ENCODE peak calls at places on chromosomes 3 and 15, in seven cellular contexts. One of them, this sample, is unnamed.

GRCh38 chr3:157542711-157543485 is 39.7 kb upstream of the VEPH1 start:
- DNase-seq in body of pancreas: peak; percentile 88
- DNase-seq in iPS DF 6.9: no peak
- DNase-seq in GM23248: peak; percentile 89
- DNase-seq in naive thymus-derived CD4-positive, alpha-beta T cell: no peak
- DNase-seq in brain microvascular endothelial cell: peak; percentile 55
- DNase-seq in uterus: peak; percentile 64
- DNase-seq in this sample: peak; percentile 65

GRCh38 chr3:38653685-38654537 is 4.4 kb upstream of the SCN5A start:
- DNase-seq in body of pancreas: no peak
- DNase-seq in iPS DF 6.9: no peak
- DNase-seq in GM23248: no peak
- DNase-seq in naive thymus-derived CD4-positive, alpha-beta T cell: no peak
- DNase-seq in brain microvascular endothelial cell: no peak
- DNase-seq in uterus: no peak
- DNase-seq in this sample: no peak

GRCh38 chr3:30199096-30199734 is 407.2 kb upstream of the TGFBR2 start:
- DNase-seq in body of pancreas: peak; percentile 69
- DNase-seq in iPS DF 6.9: peak; percentile 33
- DNase-seq in GM23248: peak; percentile 67
- DNase-seq in naive thymus-derived CD4-positive, alpha-beta T cell: peak; percentile 25
- DNase-seq in brain microvascular endothelial cell: peak; percentile 55
- DNase-seq in uterus: peak; percentile 67
- DNase-seq in this sample: peak; percentile 25

GRCh38 chr3:169556349-169556870 is 107.1 kb downstream of the MECOM start:
- DNase-seq in body of pancreas: no peak
- DNase-seq in iPS DF 6.9: no peak
- DNase-seq in GM23248: no peak
- DNase-seq in naive thymus-derived CD4-positive, alpha-beta T cell: no peak
- DNase-seq in brain microvascular endothelial cell: no peak
- DNase-seq in uterus: no peak
- DNase-seq in this sample: no peak

GRCh38 chr3:21464745-21465144 is 286.3 kb downstream of the ZNF385D start:
- DNase-seq in body of pancreas: no peak
- DNase-seq in iPS DF 6.9: no peak
- DNase-seq in GM23248: no peak
- DNase-seq in naive thymus-derived CD4-positive, alpha-beta T cell: no peak
- DNase-seq in brain microvascular endothelial cell: no peak
- DNase-seq in uterus: peak; percentile 15
- DNase-seq in this sample: no peak

GRCh38 chr3:112740800-112741199 is 99.9 kb upstream of the CCDC80 start:
- DNase-seq in body of pancreas: no peak
- DNase-seq in iPS DF 6.9: no peak
- DNase-seq in GM23248: no peak
- DNase-seq in naive thymus-derived CD4-positive, alpha-beta T cell: no peak
- DNase-seq in brain microvascular endothelial cell: no peak
- DNase-seq in uterus: no peak
- DNase-seq in this sample: no peak

GRCh38 chr3:126551839-126552687 is 6.7 kb downstream of the C3orf22 start:
- DNase-seq in body of pancreas: no peak
- DNase-seq in iPS DF 6.9: no peak
- DNase-seq in GM23248: no peak
- DNase-seq in naive thymus-derived CD4-positive, alpha-beta T cell: no peak
- DNase-seq in brain microvascular endothelial cell: no peak
- DNase-seq in uterus: peak; percentile 3
- DNase-seq in this sample: no peak

GRCh38 chr3:37320276-37320675 is 145.9 kb upstream of the LRRFIP2 start:
- DNase-seq in body of pancreas: no peak
- DNase-seq in iPS DF 6.9: no peak
- DNase-seq in GM23248: no peak
- DNase-seq in naive thymus-derived CD4-positive, alpha-beta T cell: no peak
- DNase-seq in brain microvascular endothelial cell: no peak
- DNase-seq in uterus: no peak
- DNase-seq in this sample: no peak

GRCh38 chr15:77034620-77035467 is 36.1 kb downstream of the TSPAN3 start:
- DNase-seq in body of pancreas: no peak
- DNase-seq in iPS DF 6.9: no peak
- DNase-seq in GM23248: peak; percentile 54
- DNase-seq in naive thymus-derived CD4-positive, alpha-beta T cell: no peak
- DNase-seq in brain microvascular endothelial cell: no peak
- DNase-seq in uterus: peak; percentile 27
- DNase-seq in this sample: no peak

GRCh38 chr3:97950360-97950759 is 21.9 kb downstream of the RIOX2 start:
- DNase-seq in body of pancreas: no peak
- DNase-seq in iPS DF 6.9: no peak
- DNase-seq in GM23248: no peak
- DNase-seq in naive thymus-derived CD4-positive, alpha-beta T cell: no peak
- DNase-seq in brain microvascular endothelial cell: no peak
- DNase-seq in uterus: no peak
- DNase-seq in this sample: no peak

GRCh38 chr3:118544458-118544857 is 490.2 kb downstream of the IGSF11 start:
- DNase-seq in body of pancreas: no peak
- DNase-seq in iPS DF 6.9: no peak
- DNase-seq in GM23248: no peak
- DNase-seq in naive thymus-derived CD4-positive, alpha-beta T cell: no peak
- DNase-seq in brain microvascular endothelial cell: no peak
- DNase-seq in uterus: no peak
- DNase-seq in this sample: peak; percentile 20

GRCh38 chr3:136396916-136397315 is 146.8 kb downstream of the PCCB start:
- DNase-seq in body of pancreas: no peak
- DNase-seq in iPS DF 6.9: no peak
- DNase-seq in GM23248: peak; percentile 7
- DNase-seq in naive thymus-derived CD4-positive, alpha-beta T cell: no peak
- DNase-seq in brain microvascular endothelial cell: no peak
- DNase-seq in uterus: no peak
- DNase-seq in this sample: no peak

GRCh38 chr3:197891-198491 is 1.4 kb downstream of the CHL1 start:
- DNase-seq in body of pancreas: no peak
- DNase-seq in iPS DF 6.9: no peak
- DNase-seq in GM23248: no peak
- DNase-seq in naive thymus-derived CD4-positive, alpha-beta T cell: no peak
- DNase-seq in brain microvascular endothelial cell: no peak
- DNase-seq in uterus: peak; percentile 28
- DNase-seq in this sample: no peak

GRCh38 chr15:72495007-72495406 is 20.9 kb downstream of the ARIH1 start:
- DNase-seq in body of pancreas: no peak
- DNase-seq in iPS DF 6.9: no peak
- DNase-seq in GM23248: no peak
- DNase-seq in naive thymus-derived CD4-positive, alpha-beta T cell: no peak
- DNase-seq in brain microvascular endothelial cell: no peak
- DNase-seq in uterus: no peak
- DNase-seq in this sample: no peak

GRCh38 chr3:38039101-38039898 is at the start of gene DLEC1:
- DNase-seq in body of pancreas: peak; percentile 58
- DNase-seq in iPS DF 6.9: no peak
- DNase-seq in GM23248: no peak
- DNase-seq in naive thymus-derived CD4-positive, alpha-beta T cell: peak; percentile 77
- DNase-seq in brain microvascular endothelial cell: peak; percentile 38
- DNase-seq in uterus: peak; percentile 52
- DNase-seq in this sample: no peak

GRCh38 chr3:12138044-12138443 is 20.7 kb downstream of the TIMP4 start:
- DNase-seq in body of pancreas: no peak
- DNase-seq in iPS DF 6.9: no peak
- DNase-seq in GM23248: peak; percentile 53
- DNase-seq in naive thymus-derived CD4-positive, alpha-beta T cell: no peak
- DNase-seq in brain microvascular endothelial cell: no peak
- DNase-seq in uterus: no peak
- DNase-seq in this sample: peak; percentile 31

GRCh38 chr3:112519424-112520001 is 20.2 kb upstream of the BTLA start:
- DNase-seq in body of pancreas: peak; percentile 15
- DNase-seq in iPS DF 6.9: no peak
- DNase-seq in GM23248: peak; percentile 79
- DNase-seq in naive thymus-derived CD4-positive, alpha-beta T cell: peak; percentile 41
- DNase-seq in brain microvascular endothelial cell: peak; percentile 90
- DNase-seq in uterus: no peak
- DNase-seq in this sample: peak; percentile 3

GRCh38 chr15:79904256-79904655 is 7.4 kb upstream of the MTHFS start:
- DNase-seq in body of pancreas: no peak
- DNase-seq in iPS DF 6.9: no peak
- DNase-seq in GM23248: peak; percentile 9
- DNase-seq in naive thymus-derived CD4-positive, alpha-beta T cell: no peak
- DNase-seq in brain microvascular endothelial cell: no peak
- DNase-seq in uterus: no peak
- DNase-seq in this sample: no peak

GRCh38 chr3:152261329-152261728 is 7.4 kb upstream of the MBNL1 start:
- DNase-seq in body of pancreas: no peak
- DNase-seq in iPS DF 6.9: no peak
- DNase-seq in GM23248: no peak
- DNase-seq in naive thymus-derived CD4-positive, alpha-beta T cell: no peak
- DNase-seq in brain microvascular endothelial cell: no peak
- DNase-seq in uterus: no peak
- DNase-seq in this sample: no peak

GRCh38 chr15:26050979-26051378 is 187.9 kb upstream of the ATP10A start:
- DNase-seq in body of pancreas: no peak
- DNase-seq in iPS DF 6.9: no peak
- DNase-seq in GM23248: no peak
- DNase-seq in naive thymus-derived CD4-positive, alpha-beta T cell: no peak
- DNase-seq in brain microvascular endothelial cell: no peak
- DNase-seq in uterus: no peak
- DNase-seq in this sample: no peak

GRCh38 chr15:100725121-100726069 is 123.0 kb downstream of the ASB7 start:
- DNase-seq in body of pancreas: peak; percentile 9
- DNase-seq in iPS DF 6.9: no peak
- DNase-seq in GM23248: peak; percentile 82
- DNase-seq in naive thymus-derived CD4-positive, alpha-beta T cell: no peak
- DNase-seq in brain microvascular endothelial cell: peak; percentile 72
- DNase-seq in uterus: no peak
- DNase-seq in this sample: no peak

GRCh38 chr3:192188218-192188835 is 539.0 kb downstream of the FGF12 start:
- DNase-seq in body of pancreas: peak; percentile 68
- DNase-seq in iPS DF 6.9: peak; percentile 27
- DNase-seq in GM23248: peak; percentile 18
- DNase-seq in naive thymus-derived CD4-positive, alpha-beta T cell: no peak
- DNase-seq in brain microvascular endothelial cell: peak; percentile 15
- DNase-seq in uterus: peak; percentile 39
- DNase-seq in this sample: peak; percentile 36

GRCh38 chr3:12486916-12487315 is 2.6 kb downstream of the TSEN2 start:
- DNase-seq in body of pancreas: no peak
- DNase-seq in iPS DF 6.9: no peak
- DNase-seq in GM23248: no peak
- DNase-seq in naive thymus-derived CD4-positive, alpha-beta T cell: no peak
- DNase-seq in brain microvascular endothelial cell: no peak
- DNase-seq in uterus: no peak
- DNase-seq in this sample: no peak

DNA sequence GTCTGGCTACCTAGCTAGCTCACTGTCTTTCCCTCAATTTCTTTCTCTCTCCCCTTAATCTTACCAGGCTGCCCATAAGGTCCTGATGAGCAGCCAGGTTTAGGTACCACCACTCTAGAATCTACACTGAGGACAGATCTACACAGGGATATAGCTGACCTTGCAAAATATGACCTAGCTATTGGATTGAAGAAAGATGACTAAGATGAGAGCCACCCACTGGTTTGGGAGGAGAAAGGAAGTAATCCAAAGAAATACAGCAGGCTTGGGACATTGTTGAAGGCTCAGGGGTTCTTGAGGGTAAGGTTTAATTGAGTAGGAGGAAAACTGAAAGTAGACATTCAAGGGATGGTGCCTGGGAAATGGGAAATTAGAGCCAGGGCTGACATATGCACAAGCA is 142.0 kb upstream of the TMC3 start:
- DNase-seq in body of pancreas: no peak
- DNase-seq in iPS DF 6.9: no peak
- DNase-seq in GM23248: peak; percentile 57
- DNase-seq in naive thymus-derived CD4-positive, alpha-beta T cell: no peak
- DNase-seq in brain microvascular endothelial cell: peak; percentile 9
- DNase-seq in uterus: no peak
- DNase-seq in this sample: no peak
- H3K27me3 ChIP-seq in body of pancreas: no peaks in the 10 kb centered on the region
- H3K27me3 ChIP-seq in iPS DF 6.9: no peaks in the 10 kb centered on the region
- H3K27me3 ChIP-seq in GM23248: peaks cover 6% of the 10 kb centered on the region
- H3K27me3 ChIP-seq in naive thymus-derived CD4-positive, alpha-beta T cell: no peaks in the 10 kb centered on the region
- H3K27me3 ChIP-seq in brain microvascular endothelial cell: no peaks in the 10 kb centered on the region
- H3K27me3 ChIP-seq in uterus: no peaks in the 10 kb centered on the region
- H3K27me3 ChIP-seq in this sample: no peaks in the 10 kb centered on the region

DNA sequence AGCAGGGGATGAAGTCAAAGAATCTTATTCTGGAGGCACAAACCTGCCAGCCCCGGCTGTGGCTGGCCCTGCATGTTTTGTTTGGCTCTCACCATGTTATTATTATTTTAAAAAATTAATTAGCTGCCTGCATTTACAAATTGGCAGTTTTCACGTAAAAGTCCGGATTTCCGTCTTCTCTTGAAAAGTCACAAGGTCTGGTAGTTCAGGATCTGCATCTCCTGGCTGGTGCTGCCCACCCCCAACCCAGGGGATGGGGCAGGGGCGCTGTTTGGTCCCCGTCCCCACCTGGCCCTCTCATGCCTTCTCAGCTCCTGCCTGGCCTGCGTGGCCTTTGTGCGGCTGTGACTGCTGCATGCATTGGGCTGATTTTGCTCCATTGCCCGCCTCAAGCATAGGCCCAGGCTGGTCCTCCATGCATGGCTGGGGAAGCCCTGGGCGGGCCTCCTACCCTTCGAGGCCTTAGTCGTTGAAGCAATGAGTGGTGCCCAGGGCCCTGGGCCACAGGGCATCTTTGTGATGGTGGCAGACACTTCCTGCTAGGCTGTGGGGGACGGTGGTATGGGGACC is 2.0 kb downstream of the FBLN2 start:
- DNase-seq in body of pancreas: no peak
- DNase-seq in iPS DF 6.9: no peak
- DNase-seq in GM23248: no peak
- DNase-seq in naive thymus-derived CD4-positive, alpha-beta T cell: no peak
- DNase-seq in brain microvascular endothelial cell: no peak
- DNase-seq in uterus: no peak
- DNase-seq in this sample: no peak
- H3K4me3 ChIP-seq in body of pancreas: no peak overlapping the region
- H3K4me3 ChIP-seq in iPS DF 6.9: no peak overlapping the region
- H3K4me3 ChIP-seq in GM23248: peak overlapping the region; percentile 70
- H3K4me3 ChIP-seq in naive thymus-derived CD4-positive, alpha-beta T cell: no peak overlapping the region
- H3K4me3 ChIP-seq in brain microvascular endothelial cell: no peak overlapping the region
- H3K4me3 ChIP-seq in uterus: no peak overlapping the region
- H3K4me3 ChIP-seq in this sample: no peak overlapping the region

GRCh38 chr3:50195501-50196252 is 4.3 kb downstream of the GNAT1 start:
- DNase-seq in body of pancreas: peak; percentile 58
- DNase-seq in iPS DF 6.9: no peak
- DNase-seq in GM23248: peak; percentile 54
- DNase-seq in naive thymus-derived CD4-positive, alpha-beta T cell: no peak
- DNase-seq in brain microvascular endothelial cell: no peak
- DNase-seq in uterus: no peak
- DNase-seq in this sample: no peak
- H3K27me3 ChIP-seq in body of pancreas: peaks cover 16% of the 10 kb centered on the region
- H3K27me3 ChIP-seq in iPS DF 6.9: no peaks in the 10 kb centered on the region
- H3K27me3 ChIP-seq in GM23248: peaks cover 44% of the 10 kb centered on the region
- H3K27me3 ChIP-seq in naive thymus-derived CD4-positive, alpha-beta T cell: no peaks in the 10 kb centered on the region
- H3K27me3 ChIP-seq in brain microvascular endothelial cell: peaks cover 11% of the 10 kb centered on the region
- H3K27me3 ChIP-seq in uterus: peaks cover 17% of the 10 kb centered on the region
- H3K27me3 ChIP-seq in this sample: no peaks in the 10 kb centered on the region

DNA sequence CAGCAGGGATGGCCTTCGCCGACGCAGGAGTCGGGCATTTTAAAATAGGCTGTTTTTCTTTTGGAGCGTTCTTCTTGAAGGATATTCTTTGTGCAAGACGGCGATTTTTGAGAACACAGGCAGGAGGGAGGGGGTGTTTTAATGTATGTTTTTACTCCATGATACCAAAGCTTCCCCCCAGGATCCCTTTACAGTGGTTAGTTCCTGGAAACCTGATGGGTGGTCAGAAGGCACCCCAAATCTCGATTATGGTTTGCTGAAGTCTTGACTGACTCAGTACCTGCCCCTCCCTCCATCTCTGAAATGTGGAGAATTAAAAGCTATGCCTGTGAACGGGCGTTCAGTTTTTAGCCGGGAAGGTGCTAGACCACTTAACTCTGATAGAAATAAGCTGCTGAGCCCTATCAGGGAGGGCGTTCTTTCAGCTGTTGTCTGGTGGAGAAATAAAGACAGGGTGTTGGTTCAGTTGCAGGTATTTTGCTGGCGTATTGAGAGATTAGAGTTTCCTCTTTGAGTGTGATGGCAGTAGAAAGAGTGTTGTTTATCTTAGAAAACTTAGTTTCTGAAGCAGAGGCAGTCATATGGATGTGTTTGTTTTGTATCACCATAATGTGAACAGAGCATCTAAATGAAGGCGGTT is 3.4 kb downstream of the IGF1R start:
- DNase-seq in body of pancreas: no peak
- DNase-seq in iPS DF 6.9: no peak
- DNase-seq in GM23248: peak; percentile 53
- DNase-seq in naive thymus-derived CD4-positive, alpha-beta T cell: peak; percentile 53
- DNase-seq in brain microvascular endothelial cell: peak; percentile 33
- DNase-seq in uterus: no peak
- DNase-seq in this sample: no peak
- H3K4me3 ChIP-seq in body of pancreas: peak overlapping the region; percentile 74
- H3K4me3 ChIP-seq in iPS DF 6.9: peak overlapping the region; percentile 71
- H3K4me3 ChIP-seq in GM23248: peak overlapping the region; percentile 86
- H3K4me3 ChIP-seq in naive thymus-derived CD4-positive, alpha-beta T cell: peak overlapping the region; percentile 61
- H3K4me3 ChIP-seq in brain microvascular endothelial cell: peak overlapping the region; percentile 85
- H3K4me3 ChIP-seq in uterus: peak overlapping the region; percentile 75
- H3K4me3 ChIP-seq in this sample: peak overlapping the region; percentile 69